ENCODE peak calls at places on chromosomes 3 and 15, in seven cellular contexts. One of them, this sample, is unnamed.

GRCh38 chr15:74320358-74321247 is 46.8 kb downstream of the CYP11A1 start:
- DNase-seq in NCI-H2081: peak
- DNase-seq in stimulated activated CD4-positive, alpha-beta T cell treated with anti-CD3 and anti-CD28 coated beads, TNF-alpha, amount 100 ng/mL, for 4 hours: no peak
- DNase-seq in endothelial cell: peak
- DNase-seq in kidney tubule cell: peak
- DNase-seq in CD4-positive, alpha-beta T cell: no peak
- DNase-seq in stimulated activated naive CD8-positive, alpha-beta T cell treated with anti-CD3 and anti-CD28 coated beads, Interleukin-15, Interleukin-2, amounts not matched to agents 100 U/mL and 50 U/mL, for 24 hours: peak
- DNase-seq in this sample: peak

GRCh38 chr3:56704706-56705105 is 21.6 kb upstream of the TASOR start:
- DNase-seq in kidney tubule cell: no peak
- DNase-seq in stimulated activated naive CD8-positive, alpha-beta T cell treated with anti-CD3 and anti-CD28 coated beads, Interleukin-15, Interleukin-2, amounts not matched to agents 100 U/mL and 50 U/mL, for 24 hours: no peak
- DNase-seq in NCI-H2081: no peak
- DNase-seq in CD4-positive, alpha-beta T cell: no peak
- DNase-seq in endothelial cell: no peak
- DNase-seq in stimulated activated CD4-positive, alpha-beta T cell treated with anti-CD3 and anti-CD28 coated beads, TNF-alpha, amount 100 ng/mL, for 4 hours: no peak
- DNase-seq in this sample: no peak

GRCh38 chr3:152609891-152610290 is 225.0 kb upstream of the P2RY1 start:
- DNase-seq in kidney tubule cell: no peak
- DNase-seq in NCI-H2081: peak
- DNase-seq in stimulated activated naive CD8-positive, alpha-beta T cell treated with anti-CD3 and anti-CD28 coated beads, Interleukin-15, Interleukin-2, amounts not matched to agents 100 U/mL and 50 U/mL, for 24 hours: no peak
- DNase-seq in endothelial cell: no peak
- DNase-seq in stimulated activated CD4-positive, alpha-beta T cell treated with anti-CD3 and anti-CD28 coated beads, TNF-alpha, amount 100 ng/mL, for 4 hours: no peak
- DNase-seq in CD4-positive, alpha-beta T cell: no peak
- DNase-seq in this sample: no peak

GRCh38 chr3:32334675-32335074 is 57.0 kb upstream of the CMTM7 start:
- DNase-seq in kidney tubule cell: peak
- DNase-seq in NCI-H2081: no peak
- DNase-seq in CD4-positive, alpha-beta T cell: peak
- DNase-seq in endothelial cell: peak
- DNase-seq in stimulated activated CD4-positive, alpha-beta T cell treated with anti-CD3 and anti-CD28 coated beads, TNF-alpha, amount 100 ng/mL, for 4 hours: peak
- DNase-seq in stimulated activated naive CD8-positive, alpha-beta T cell treated with anti-CD3 and anti-CD28 coated beads, Interleukin-15, Interleukin-2, amounts not matched to agents 100 U/mL and 50 U/mL, for 24 hours: peak
- DNase-seq in this sample: peak

GRCh38 chr3:110157221-110157620 is 819.9 kb upstream of the DPPA4 start:
- DNase-seq in kidney tubule cell: no peak
- DNase-seq in endothelial cell: no peak
- DNase-seq in stimulated activated naive CD8-positive, alpha-beta T cell treated with anti-CD3 and anti-CD28 coated beads, Interleukin-15, Interleukin-2, amounts not matched to agents 100 U/mL and 50 U/mL, for 24 hours: no peak
- DNase-seq in CD4-positive, alpha-beta T cell: no peak
- DNase-seq in NCI-H2081: no peak
- DNase-seq in stimulated activated CD4-positive, alpha-beta T cell treated with anti-CD3 and anti-CD28 coated beads, TNF-alpha, amount 100 ng/mL, for 4 hours: no peak
- DNase-seq in this sample: no peak

GRCh38 chr3:48563382-48563918 is at the start of gene UCN2:
- DNase-seq in endothelial cell: no peak
- DNase-seq in stimulated activated naive CD8-positive, alpha-beta T cell treated with anti-CD3 and anti-CD28 coated beads, Interleukin-15, Interleukin-2, amounts not matched to agents 100 U/mL and 50 U/mL, for 24 hours: no peak
- DNase-seq in CD4-positive, alpha-beta T cell: no peak
- DNase-seq in stimulated activated CD4-positive, alpha-beta T cell treated with anti-CD3 and anti-CD28 coated beads, TNF-alpha, amount 100 ng/mL, for 4 hours: no peak
- DNase-seq in kidney tubule cell: no peak
- DNase-seq in NCI-H2081: peak
- DNase-seq in this sample: no peak

GRCh38 chr3:139629033-139629432 is 48.7 kb downstream of the NMNAT3 start:
- DNase-seq in stimulated activated naive CD8-positive, alpha-beta T cell treated with anti-CD3 and anti-CD28 coated beads, Interleukin-15, Interleukin-2, amounts not matched to agents 100 U/mL and 50 U/mL, for 24 hours: peak
- DNase-seq in CD4-positive, alpha-beta T cell: no peak
- DNase-seq in stimulated activated CD4-positive, alpha-beta T cell treated with anti-CD3 and anti-CD28 coated beads, TNF-alpha, amount 100 ng/mL, for 4 hours: no peak
- DNase-seq in endothelial cell: no peak
- DNase-seq in NCI-H2081: peak
- DNase-seq in kidney tubule cell: peak
- DNase-seq in this sample: peak

GRCh38 chr3:140013220-140013619 is 78.2 kb downstream of the CLSTN2 start:
- DNase-seq in stimulated activated CD4-positive, alpha-beta T cell treated with anti-CD3 and anti-CD28 coated beads, TNF-alpha, amount 100 ng/mL, for 4 hours: no peak
- DNase-seq in kidney tubule cell: no peak
- DNase-seq in endothelial cell: no peak
- DNase-seq in NCI-H2081: no peak
- DNase-seq in CD4-positive, alpha-beta T cell: no peak
- DNase-seq in stimulated activated naive CD8-positive, alpha-beta T cell treated with anti-CD3 and anti-CD28 coated beads, Interleukin-15, Interleukin-2, amounts not matched to agents 100 U/mL and 50 U/mL, for 24 hours: no peak
- DNase-seq in this sample: no peak

GRCh38 chr15:36230741-36231140 is 348.7 kb upstream of the CDIN1 start:
- DNase-seq in kidney tubule cell: no peak
- DNase-seq in endothelial cell: no peak
- DNase-seq in stimulated activated naive CD8-positive, alpha-beta T cell treated with anti-CD3 and anti-CD28 coated beads, Interleukin-15, Interleukin-2, amounts not matched to agents 100 U/mL and 50 U/mL, for 24 hours: no peak
- DNase-seq in CD4-positive, alpha-beta T cell: no peak
- DNase-seq in stimulated activated CD4-positive, alpha-beta T cell treated with anti-CD3 and anti-CD28 coated beads, TNF-alpha, amount 100 ng/mL, for 4 hours: no peak
- DNase-seq in NCI-H2081: no peak
- DNase-seq in this sample: no peak

GRCh38 chr15:48681274-48681840 is 35.8 kb upstream of the FBN1 start:
- DNase-seq in endothelial cell: no peak
- DNase-seq in CD4-positive, alpha-beta T cell: no peak
- DNase-seq in NCI-H2081: peak
- DNase-seq in kidney tubule cell: no peak
- DNase-seq in stimulated activated CD4-positive, alpha-beta T cell treated with anti-CD3 and anti-CD28 coated beads, TNF-alpha, amount 100 ng/mL, for 4 hours: no peak
- DNase-seq in stimulated activated naive CD8-positive, alpha-beta T cell treated with anti-CD3 and anti-CD28 coated beads, Interleukin-15, Interleukin-2, amounts not matched to agents 100 U/mL and 50 U/mL, for 24 hours: no peak
- DNase-seq in this sample: peak

GRCh38 chr3:172219750-172220149 is 180.4 kb downstream of the FNDC3B start:
- DNase-seq in CD4-positive, alpha-beta T cell: no peak
- DNase-seq in stimulated activated CD4-positive, alpha-beta T cell treated with anti-CD3 and anti-CD28 coated beads, TNF-alpha, amount 100 ng/mL, for 4 hours: no peak
- DNase-seq in stimulated activated naive CD8-positive, alpha-beta T cell treated with anti-CD3 and anti-CD28 coated beads, Interleukin-15, Interleukin-2, amounts not matched to agents 100 U/mL and 50 U/mL, for 24 hours: no peak
- DNase-seq in NCI-H2081: no peak
- DNase-seq in endothelial cell: no peak
- DNase-seq in kidney tubule cell: no peak
- DNase-seq in this sample: no peak

GRCh38 chr3:29176501-29176900 is 104.4 kb upstream of the RBMS3 start:
- DNase-seq in CD4-positive, alpha-beta T cell: no peak
- DNase-seq in NCI-H2081: peak
- DNase-seq in stimulated activated CD4-positive, alpha-beta T cell treated with anti-CD3 and anti-CD28 coated beads, TNF-alpha, amount 100 ng/mL, for 4 hours: no peak
- DNase-seq in endothelial cell: no peak
- DNase-seq in kidney tubule cell: no peak
- DNase-seq in stimulated activated naive CD8-positive, alpha-beta T cell treated with anti-CD3 and anti-CD28 coated beads, Interleukin-15, Interleukin-2, amounts not matched to agents 100 U/mL and 50 U/mL, for 24 hours: no peak
- DNase-seq in this sample: no peak

GRCh38 chr15:29204356-29204755 is 65.3 kb downstream of the NSMCE3 start:
- DNase-seq in NCI-H2081: no peak
- DNase-seq in kidney tubule cell: no peak
- DNase-seq in stimulated activated CD4-positive, alpha-beta T cell treated with anti-CD3 and anti-CD28 coated beads, TNF-alpha, amount 100 ng/mL, for 4 hours: no peak
- DNase-seq in endothelial cell: no peak
- DNase-seq in CD4-positive, alpha-beta T cell: no peak
- DNase-seq in stimulated activated naive CD8-positive, alpha-beta T cell treated with anti-CD3 and anti-CD28 coated beads, Interleukin-15, Interleukin-2, amounts not matched to agents 100 U/mL and 50 U/mL, for 24 hours: no peak
- DNase-seq in this sample: no peak

GRCh38 chr15:39717134-39717533 is 65.5 kb downstream of the FSIP1 start:
- DNase-seq in CD4-positive, alpha-beta T cell: no peak
- DNase-seq in endothelial cell: no peak
- DNase-seq in kidney tubule cell: no peak
- DNase-seq in NCI-H2081: no peak
- DNase-seq in stimulated activated naive CD8-positive, alpha-beta T cell treated with anti-CD3 and anti-CD28 coated beads, Interleukin-15, Interleukin-2, amounts not matched to agents 100 U/mL and 50 U/mL, for 24 hours: no peak
- DNase-seq in stimulated activated CD4-positive, alpha-beta T cell treated with anti-CD3 and anti-CD28 coated beads, TNF-alpha, amount 100 ng/mL, for 4 hours: no peak
- DNase-seq in this sample: no peak